ENCODE peak calls at places on chromosomes 4 and X, in eight cellular contexts. D is neural progenitor cell, Q is hepatocyte, X is OCI-LY7, V is GM23338, P is GM23248, F is SK-N-SH, R is PC-3. S is an unnamed sample.
A peak's percentile ranks its signal among the peaks of the same experiment; 100 is the strongest.

GRCh38 chr4:1795304-1796195 is 2.5 kb downstream of the FGFR3 start:
- DNase-seq in D (no peak), Q (peak; percentile 82), X (no peak), V (peak; percentile 63), P (no peak), F (no peak), R (no peak), S (no peak)

GRCh38 chr4:15964159-15964558 is 1.2 kb upstream of the FGFBP2 start:
- DNase-seq in D (no peak), Q (no peak), X (peak; percentile 12), V (peak; percentile 57), P (no peak), F (no peak), R (peak; percentile 25), S (no peak)

GRCh38 chrX:111568356-111568755 is 56.9 kb downstream of the SERTM2 start:
- DNase-seq in D (peak; percentile 59), Q (peak; percentile 50), X (no peak), V (peak; percentile 63), P (peak; percentile 21), F (peak; percentile 17), R (peak; percentile 2), S (peak; percentile 6)

GRCh38 chr4:47525154-47525819 is 40.2 kb downstream of the ATP10D start:
- DNase-seq in D (no peak), Q (peak; percentile 11), X (no peak), V (no peak), P (peak; percentile 94), F (no peak), R (peak; percentile 71), S (peak; percentile 21)

GRCh38 chr4:18214656-18215055 is 193.1 kb upstream of the LCORL start:
- DNase-seq in D (no peak), Q (peak; percentile 20), X (no peak), V (peak; percentile 49), P (no peak), F (no peak), R (no peak), S (no peak)

GRCh38 chr4:125306533-125306932 is 8.2 kb upstream of the FAT4 start:
- DNase-seq in D (no peak), Q (no peak), X (no peak), V (no peak), P (no peak), F (no peak), R (no peak), S (no peak)

GRCh38 chrX:69133561-69134542 is 31.4 kb downstream of the PJA1 start:
- DNase-seq in D (peak; percentile 75), Q (peak; percentile 56), X (peak; percentile 25), V (peak; percentile 86), P (peak; percentile 60), F (peak; percentile 68), R (peak; percentile 79), S (peak; percentile 72)

GRCh38 chr4:158255727-158256324 is 45.5 kb downstream of the TMEM144 start:
- DNase-seq in D (peak; percentile 56), Q (peak; percentile 64), X (peak; percentile 30), V (peak; percentile 64), P (peak; percentile 77), F (peak; percentile 34), R (peak; percentile 64), S (peak; percentile 36)

GRCh38 chr4:2366252-2367192 is 51.9 kb downstream of the ZFYVE28 start:
- DNase-seq in D (no peak), Q (no peak), X (no peak), V (no peak), P (peak; percentile 20), F (no peak), R (no peak), S (no peak)

GRCh38 chrX:48972214-48973164 is 845 bp upstream of the KCND1 start:
- DNase-seq in D (peak; percentile 58), Q (peak; percentile 35), X (no peak), V (peak; percentile 71), P (peak; percentile 59), F (peak; percentile 70), R (peak; percentile 55), S (peak; percentile 10)

GRCh38 chr4:183636488-183636887 is 22.5 kb downstream of the RWDD4 start:
- DNase-seq in D (no peak), Q (peak; percentile 34), X (no peak), V (peak; percentile 27), P (no peak), F (no peak), R (peak; percentile 32), S (no peak)

GRCh38 chrX:110241816-110242215 is 76.1 kb downstream of the AMMECR1 start:
- DNase-seq in D (no peak), Q (no peak), X (no peak), V (no peak), P (peak; percentile 63), F (no peak), R (peak; percentile 57), S (no peak)

GRCh38 chr4:184019084-184019483 is 114.0 kb downstream of the STOX2 start:
- DNase-seq in D (no peak), Q (no peak), X (no peak), V (no peak), P (no peak), F (no peak), R (no peak), S (no peak)

GRCh38 chr4:80538276-80538926 is 202.9 kb downstream of the CFAP299 start:
- DNase-seq in D (no peak), Q (no peak), X (no peak), V (no peak), P (peak; percentile 68), F (no peak), R (peak; percentile 79), S (no peak)

GRCh38 chrX:148722966-148723365 is 222.5 kb downstream of the AFF2 start:
- DNase-seq in D (no peak), Q (no peak), X (no peak), V (no peak), P (no peak), F (no peak), R (no peak), S (no peak)

GRCh38 chr4:65383589-65384305 is 286.5 kb downstream of the EPHA5 start:
- DNase-seq in D (no peak), Q (no peak), X (no peak), V (no peak), P (no peak), F (no peak), R (peak; percentile 95), S (no peak)

GRCh38 chrX:74523870-74524735 is 90.3 kb downstream of the RLIM start:
- DNase-seq in D (no peak), Q (no peak), X (no peak), V (no peak), P (peak; percentile 26), F (no peak), R (no peak), S (peak; percentile 13)

GRCh38 chrX:55815546-55815945 is 98.0 kb downstream of the RRAGB start:
- DNase-seq in D (no peak), Q (no peak), X (no peak), V (no peak), P (no peak), F (no peak), R (no peak), S (no peak)

GRCh38 chrX:55816023-55816422 is 98.5 kb downstream of the RRAGB start:
- DNase-seq in D (no peak), Q (no peak), X (no peak), V (no peak), P (no peak), F (no peak), R (no peak), S (no peak)

GRCh38 chrX:55818673-55819375 is 101.3 kb downstream of the RRAGB start:
- DNase-seq in D (no peak), Q (no peak), X (no peak), V (peak; percentile 17), P (no peak), F (no peak), R (no peak), S (no peak)

GRCh38 chrX:55813150-55813549 is 95.6 kb downstream of the RRAGB start:
- DNase-seq in D (no peak), Q (no peak), X (no peak), V (no peak), P (no peak), F (no peak), R (no peak), S (no peak)
- TF ChIP-seq EZH2phosphoT487 in D (no peak), Q (no peak), X (no peak), V (no peak), P (no peak), F (no peak), R (no peak), S (no peak)

GRCh38 chr4:173433447-173433846 is 34.5 kb upstream of the SCRG1 start:
- DNase-seq in D (no peak), Q (no peak), X (no peak), V (no peak), P (no peak), F (no peak), R (no peak), S (no peak)

GRCh38 chr4:173434226-173434625 is 35.3 kb upstream of the SCRG1 start:
- DNase-seq in D (no peak), Q (no peak), X (no peak), V (no peak), P (no peak), F (no peak), R (no peak), S (no peak)

GRCh38 chr4:173436866-173437265 is 38.0 kb upstream of the SCRG1 start:
- DNase-seq in D (no peak), Q (no peak), X (no peak), V (no peak), P (no peak), F (no peak), R (no peak), S (no peak)

GRCh38 chr4:173436149-173436579 is 37.2 kb upstream of the SCRG1 start:
- DNase-seq in D (peak; percentile 6), Q (peak; percentile 28), X (no peak), V (peak; percentile 33), P (peak; percentile 91), F (no peak), R (no peak), S (no peak)

GRCh38 chr4:173432430-173432829 is 33.5 kb upstream of the SCRG1 start:
- DNase-seq in D (no peak), Q (no peak), X (no peak), V (no peak), P (no peak), F (no peak), R (no peak), S (no peak)
- TF ChIP-seq EZH2phosphoT487 in D (no peak), Q (no peak), X (no peak), V (no peak), P (no peak), F (no peak), R (no peak), S (no peak)

GRCh38 chrX:47562615-47563243 is 1.7 kb downstream of the ARAF start:
- DNase-seq in D (peak; percentile 37), Q (no peak), X (peak; percentile 38), V (peak; percentile 27), P (peak; percentile 48), F (no peak), R (peak; percentile 36), S (no peak)
- TF ChIP-seq EZH2phosphoT487 in D (no peak), Q (no peak), X (no peak), V (no peak), P (no peak), F (no peak), R (no peak), S (no peak)

GRCh38 chr4:108337923-108338322 is 169.2 kb upstream of the LEF1 start:
- DNase-seq in D (no peak), Q (peak; percentile 49), X (no peak), V (no peak), P (peak; percentile 46), F (peak; percentile 8), R (no peak), S (no peak)
- TF ChIP-seq EZH2phosphoT487 in D (no peak), Q (no peak), X (no peak), V (no peak), P (no peak), F (no peak), R (no peak), S (no peak)